ENCODE peak calls at places on chromosome 19, in four cellular contexts. G is adrenal gland, F is SJSA1, Y is GM04504. U is an unnamed sample.
A peak's percentile ranks its signal among the peaks of the same experiment; 100 is the strongest.

GRCh38 chr19:1598777-1599459 is 6.3 kb upstream of the MBD3 start:
- DNase-seq in G (no peak), F (no peak), Y (no peak), U (no peak)

GRCh38 chr19:31938675-31939074 is 406.7 kb upstream of the ZNF507 start:
- DNase-seq in G (no peak), F (peak; percentile 58), Y (no peak), U (no peak)

GRCh38 chr19:46495789-46496099 is at the start of gene PNMA8B:
- DNase-seq in G (peak; percentile 95), F (no peak), Y (no peak), U (no peak)

GRCh38 chr19:5255602-5256231 is 84.9 kb downstream of the PTPRS start:
- DNase-seq in G (no peak), F (no peak), Y (no peak), U (no peak)

GRCh38 chr19:2478324-2478755 is 2.4 kb downstream of the GADD45B start:
- DNase-seq in G (peak; percentile 42), F (no peak), Y (no peak), U (peak; percentile 79)

GRCh38 chr19:35123573-35123972 is 8.0 kb downstream of the FXYD3 start:
- DNase-seq in G (no peak), F (no peak), Y (no peak), U (no peak)

GRCh38 chr19:44738603-44739585 is 9.6 kb upstream of the BCL3 start:
- DNase-seq in G (peak; percentile 46), F (peak; percentile 66), Y (no peak), U (peak; percentile 27)

GRCh38 chr19:8571006-8571411 is 6.2 kb downstream of the MYO1F start:
- DNase-seq in G (peak; percentile 39), F (peak; percentile 94), Y (peak; percentile 42), U (peak; percentile 53)

GRCh38 chr19:16205205-16206045 is 7.7 kb downstream of the AP1M1 start:
- DNase-seq in G (peak; percentile 57), F (no peak), Y (no peak), U (no peak)

GRCh38 chr19:30068528-30069395 is 126.7 kb downstream of the URI1 start:
- DNase-seq in G (no peak), F (no peak), Y (no peak), U (no peak)

GRCh38 chr19:34994643-34995471 is 5.3 kb upstream of the GRAMD1A start:
- DNase-seq in G (no peak), F (no peak), Y (no peak), U (peak; percentile 61)

GRCh38 chr19:36128392-36128736 is 11.5 kb upstream of the CAPNS1 start:
- DNase-seq in G (no peak), F (no peak), Y (no peak), U (peak; percentile 78)

GRCh38 chr19:45526143-45526542 is 18.9 kb downstream of the VASP start:
- DNase-seq in G (peak; percentile 88), F (peak; percentile 79), Y (peak; percentile 26), U (peak; percentile 80)

GRCh38 chr19:38564981-38565685 is 52.6 kb downstream of the MAP4K1 start:
- DNase-seq in G (no peak), F (no peak), Y (no peak), U (no peak)

GRCh38 chr19:13839193-13839937 is 37.6 kb upstream of the NANOS3 start:
- DNase-seq in G (peak; percentile 88), F (peak; percentile 95), Y (peak; percentile 79), U (peak; percentile 53)

GRCh38 chr19:38204096-38204495 is 19.9 kb downstream of the DPF1 start:
- DNase-seq in G (no peak), F (no peak), Y (no peak), U (peak; percentile 22)

GRCh38 chr19:16355293-16356043 is 30.8 kb downstream of the KLF2 start:
- DNase-seq in G (no peak), F (no peak), Y (no peak), U (no peak)

GRCh38 chr19:5961969-5962945 is 15.7 kb downstream of the RANBP3 start:
- DNase-seq in G (peak; percentile 57), F (no peak), Y (no peak), U (peak; percentile 83)

GRCh38 chr19:35204799-35205732 is 23.5 kb downstream of the FAM187B start:
- DNase-seq in G (no peak), F (no peak), Y (no peak), U (no peak)

GRCh38 chr19:19120308-19121156 is 17.7 kb downstream of the TMEM161A start:
- DNase-seq in G (peak; percentile 79), F (no peak), Y (no peak), U (peak; percentile 70)

GRCh38 chr19:51372649-51373504 is at the start of gene NKG7:
- DNase-seq in G (no peak), F (no peak), Y (no peak), U (peak; percentile 72)

GRCh38 chr19:5057860-5058259 is 88.9 kb downstream of the KDM4B start:
- DNase-seq in G (no peak), F (no peak), Y (no peak), U (no peak)

GRCh38 chr19:4699826-4700572 is 23.6 kb downstream of the DPP9 start:
- DNase-seq in G (no peak), F (no peak), Y (no peak), U (no peak)

U was measured in small intestine.